ENCODE peak calls at places on chromosome 5, in seven cellular contexts. W is left lung; E is activated naive CD4-positive, alpha-beta T cell treated with anti-CD3 and anti-CD28 coated beads for 36 hours; G is glomerular endothelial cell; Z is DMS53; I is progenitor cell of endocrine pancreas; D is M059J. B is an unnamed sample.

GRCh38 chr5:176355400-176356178 is 6.0 kb downstream of the KIAA1191 start:
- DNase-seq in W (no peak), E (no peak), G (no peak), Z (peak; percentile 54), I (no peak), D (no peak), B (no peak)

GRCh38 chr5:127076730-127077129 is 3.4 kb upstream of the C5orf63 start:
- DNase-seq in W (no peak), E (no peak), G (no peak), Z (peak; percentile 9), I (no peak), D (peak; percentile 75), B (no peak)

GRCh38 chr5:137366526-137366925 is 132.6 kb downstream of the SPOCK1 start:
- DNase-seq in W (no peak), E (no peak), G (no peak), Z (no peak), I (no peak), D (no peak), B (no peak)

GRCh38 chr5:6545770-6546690 is 86.8 kb downstream of the NSUN2 start:
- DNase-seq in W (no peak), E (no peak), G (no peak), Z (peak; percentile 68), I (no peak), D (no peak), B (no peak)

GRCh38 chr5:65199988-65200668 is 281.6 kb downstream of the ADAMTS6 start:
- DNase-seq in W (no peak), E (no peak), G (no peak), Z (no peak), I (no peak), D (peak; percentile 76), B (no peak)

GRCh38 chr5:107378218-107378899 is 292.4 kb downstream of the EFNA5 start:
- DNase-seq in W (no peak), E (no peak), G (no peak), Z (peak; percentile 58), I (no peak), D (peak; percentile 42), B (no peak)

GRCh38 chr5:181184845-181185216 is 20.2 kb downstream of the TRIM7 start:
- DNase-seq in W (no peak), E (no peak), G (no peak), Z (no peak), I (no peak), D (no peak), B (no peak)

GRCh38 chr5:141761-142160 is 49.5 kb upstream of the LRRC14B start:
- DNase-seq in W (no peak), E (no peak), G (no peak), Z (no peak), I (no peak), D (no peak), B (no peak)

GRCh38 chr5:35127006-35127405 is 79.3 kb upstream of the AGXT2 start:
- DNase-seq in W (no peak), E (no peak), G (no peak), Z (no peak), I (no peak), D (no peak), B (no peak)

GRCh38 chr5:54733101-54733500 is 215.5 kb downstream of the SNX18 start:
- DNase-seq in W (no peak), E (no peak), G (no peak), Z (no peak), I (no peak), D (no peak), B (no peak)

GRCh38 chr5:11385251-11385900 is 518.9 kb downstream of the CTNND2 start:
- DNase-seq in W (no peak), E (no peak), G (no peak), Z (peak; percentile 74), I (no peak), D (peak; percentile 47), B (no peak)

GRCh38 chr5:111697881-111698757 is 58.9 kb downstream of the NREP start:
- DNase-seq in W (no peak), E (peak; percentile 20), G (peak; percentile 45), Z (no peak), I (no peak), D (peak; percentile 43), B (no peak)

GRCh38 chr5:170252710-170253350 is 20.0 kb downstream of the C5orf58 start:
- DNase-seq in W (no peak), E (no peak), G (no peak), Z (no peak), I (no peak), D (no peak), B (no peak)

B was measured in activated CD4-positive, alpha-beta memory T cell treated with anti-CD3 and anti-CD28 coated beads for 36 hours.